ENCODE peak calls at places on chromosomes 12 and 14, in seven cellular contexts. One of them, this sample, is unnamed.

GRCh38 chr12:99915251-99916082 is 69.3 kb downstream of the ANKS1B start:
- DNase-seq in CD8-positive, alpha-beta T cell: no peak
- DNase-seq in nephron progenitor cell: no peak
- DNase-seq in breast epithelium: no peak
- DNase-seq in transverse colon: no peak
- DNase-seq in CD4-positive, alpha-beta T cell: no peak
- DNase-seq in HCT116: no peak
- DNase-seq in this sample: no peak

GRCh38 chr12:65666876-65667275 is 157.4 kb upstream of the HMGA2 start:
- DNase-seq in CD8-positive, alpha-beta T cell: no peak
- DNase-seq in transverse colon: no peak
- DNase-seq in nephron progenitor cell: no peak
- DNase-seq in HCT116: no peak
- DNase-seq in breast epithelium: no peak
- DNase-seq in CD4-positive, alpha-beta T cell: no peak
- DNase-seq in this sample: no peak

GRCh38 chr12:27911397-27911796 is 61.1 kb downstream of the PTHLH start:
- DNase-seq in CD8-positive, alpha-beta T cell: no peak
- DNase-seq in breast epithelium: no peak
- DNase-seq in HCT116: no peak
- DNase-seq in CD4-positive, alpha-beta T cell: no peak
- DNase-seq in nephron progenitor cell: no peak
- DNase-seq in transverse colon: no peak
- DNase-seq in this sample: no peak

GRCh38 chr14:74698471-74698870 is 14.4 kb downstream of the AREL1 start:
- DNase-seq in HCT116: no peak
- DNase-seq in breast epithelium: no peak
- DNase-seq in CD4-positive, alpha-beta T cell: no peak
- DNase-seq in nephron progenitor cell: no peak
- DNase-seq in CD8-positive, alpha-beta T cell: no peak
- DNase-seq in transverse colon: no peak
- DNase-seq in this sample: no peak

GRCh38 chr14:55098561-55098898 is 30.5 kb upstream of the LGALS3 start:
- DNase-seq in transverse colon: no peak
- DNase-seq in CD8-positive, alpha-beta T cell: no peak
- DNase-seq in HCT116: no peak
- DNase-seq in breast epithelium: no peak
- DNase-seq in CD4-positive, alpha-beta T cell: no peak
- DNase-seq in nephron progenitor cell: no peak
- DNase-seq in this sample: no peak

GRCh38 chr12:76586764-76587395 is 27.3 kb upstream of the OSBPL8 start:
- DNase-seq in transverse colon: peak
- DNase-seq in CD8-positive, alpha-beta T cell: peak
- DNase-seq in HCT116: peak
- DNase-seq in breast epithelium: no peak
- DNase-seq in nephron progenitor cell: peak
- DNase-seq in CD4-positive, alpha-beta T cell: peak
- DNase-seq in this sample: no peak

GRCh38 chr14:53850714-53851296 is 105.8 kb downstream of the BMP4 start:
- DNase-seq in HCT116: peak
- DNase-seq in transverse colon: no peak
- DNase-seq in CD4-positive, alpha-beta T cell: no peak
- DNase-seq in CD8-positive, alpha-beta T cell: no peak
- DNase-seq in breast epithelium: no peak
- DNase-seq in nephron progenitor cell: no peak
- DNase-seq in this sample: no peak

GRCh38 chr14:69657961-69658360 is 46.6 kb downstream of the SUSD6 start:
- DNase-seq in HCT116: no peak
- DNase-seq in nephron progenitor cell: peak
- DNase-seq in CD8-positive, alpha-beta T cell: no peak
- DNase-seq in transverse colon: peak
- DNase-seq in CD4-positive, alpha-beta T cell: no peak
- DNase-seq in breast epithelium: peak
- DNase-seq in this sample: no peak

GRCh38 chr12:106760184-106760531 is 14.3 kb upstream of the RIC8B start:
- DNase-seq in HCT116: no peak
- DNase-seq in nephron progenitor cell: no peak
- DNase-seq in transverse colon: peak
- DNase-seq in CD4-positive, alpha-beta T cell: no peak
- DNase-seq in breast epithelium: no peak
- DNase-seq in CD8-positive, alpha-beta T cell: no peak
- DNase-seq in this sample: no peak

GRCh38 chr14:38828183-38828877 is 274.7 kb downstream of the SEC23A start:
- DNase-seq in nephron progenitor cell: no peak
- DNase-seq in CD8-positive, alpha-beta T cell: no peak
- DNase-seq in breast epithelium: no peak
- DNase-seq in HCT116: no peak
- DNase-seq in CD4-positive, alpha-beta T cell: no peak
- DNase-seq in transverse colon: no peak
- DNase-seq in this sample: no peak

GRCh38 chr12:115941362-115941761 is 336.1 kb downstream of the MED13L start:
- DNase-seq in breast epithelium: no peak
- DNase-seq in nephron progenitor cell: no peak
- DNase-seq in HCT116: no peak
- DNase-seq in CD8-positive, alpha-beta T cell: no peak
- DNase-seq in CD4-positive, alpha-beta T cell: no peak
- DNase-seq in transverse colon: no peak
- DNase-seq in this sample: no peak

GRCh38 chr12:108055135-108055534 is 74.0 kb upstream of the WSCD2 start:
- DNase-seq in HCT116: no peak
- DNase-seq in breast epithelium: no peak
- DNase-seq in CD4-positive, alpha-beta T cell: no peak
- DNase-seq in nephron progenitor cell: no peak
- DNase-seq in CD8-positive, alpha-beta T cell: no peak
- DNase-seq in transverse colon: no peak
- DNase-seq in this sample: no peak

GRCh38 chr12:128970941-128971340 is 117.7 kb downstream of the GLT1D1 start:
- DNase-seq in CD8-positive, alpha-beta T cell: no peak
- DNase-seq in nephron progenitor cell: no peak
- DNase-seq in transverse colon: no peak
- DNase-seq in HCT116: no peak
- DNase-seq in CD4-positive, alpha-beta T cell: no peak
- DNase-seq in breast epithelium: no peak
- DNase-seq in this sample: no peak

GRCh38 chr12:13164271-13164670 is 32.3 kb upstream of the EMP1 start:
- DNase-seq in HCT116: no peak
- DNase-seq in transverse colon: no peak
- DNase-seq in nephron progenitor cell: no peak
- DNase-seq in breast epithelium: no peak
- DNase-seq in CD4-positive, alpha-beta T cell: no peak
- DNase-seq in CD8-positive, alpha-beta T cell: no peak
- DNase-seq in this sample: no peak

GRCh38 chr12:25236190-25236589 is 14.5 kb downstream of the KRAS start:
- DNase-seq in CD4-positive, alpha-beta T cell: no peak
- DNase-seq in transverse colon: no peak
- DNase-seq in nephron progenitor cell: no peak
- DNase-seq in breast epithelium: no peak
- DNase-seq in HCT116: no peak
- DNase-seq in CD8-positive, alpha-beta T cell: no peak
- DNase-seq in this sample: no peak

GRCh38 chr12:128971802-128972201 is 118.5 kb downstream of the GLT1D1 start:
- DNase-seq in breast epithelium: no peak
- DNase-seq in nephron progenitor cell: no peak
- DNase-seq in transverse colon: no peak
- DNase-seq in HCT116: no peak
- DNase-seq in CD8-positive, alpha-beta T cell: no peak
- DNase-seq in CD4-positive, alpha-beta T cell: no peak
- DNase-seq in this sample: no peak

GRCh38 chr14:34356267-34356660 is 105.8 kb downstream of the SPTSSA start:
- DNase-seq in nephron progenitor cell: no peak
- DNase-seq in CD8-positive, alpha-beta T cell: no peak
- DNase-seq in transverse colon: no peak
- DNase-seq in breast epithelium: no peak
- DNase-seq in CD4-positive, alpha-beta T cell: no peak
- DNase-seq in HCT116: no peak
- DNase-seq in this sample: no peak

DNA sequence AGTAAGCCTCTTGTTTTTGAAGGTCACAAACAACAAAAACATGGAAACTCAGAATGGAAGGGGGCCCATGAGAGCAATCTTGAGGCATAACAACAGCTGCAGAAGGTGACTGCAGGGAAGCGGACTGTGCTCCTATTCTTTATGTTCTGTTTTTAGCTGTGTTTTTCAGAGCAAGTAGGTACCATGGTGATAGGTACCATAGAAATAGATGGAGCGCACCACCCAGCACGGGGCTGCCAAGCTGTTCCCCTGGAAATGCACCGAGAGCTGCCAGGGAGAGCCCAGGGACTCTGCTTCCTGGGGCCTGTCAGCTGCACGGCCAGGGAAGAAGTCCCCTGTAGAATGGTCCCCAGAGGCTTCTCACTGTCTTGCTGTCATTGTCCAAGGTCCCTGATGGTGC is 32.8 kb downstream of the DGLUCY start:
- DNase-seq in CD8-positive, alpha-beta T cell: no peak
- DNase-seq in HCT116: no peak
- DNase-seq in CD4-positive, alpha-beta T cell: no peak
- DNase-seq in transverse colon: no peak
- DNase-seq in nephron progenitor cell: no peak
- DNase-seq in breast epithelium: no peak
- DNase-seq in this sample: no peak
- TF ChIP-seq CTCF in CD8-positive, alpha-beta T cell: no peak
- TF ChIP-seq CTCF in HCT116: no peak
- TF ChIP-seq CTCF in CD4-positive, alpha-beta T cell: no peak
- TF ChIP-seq CTCF in transverse colon: no peak
- TF ChIP-seq CTCF in nephron progenitor cell: no peak
- TF ChIP-seq CTCF in breast epithelium: no peak
- TF ChIP-seq CTCF in this sample: no peak

DNA sequence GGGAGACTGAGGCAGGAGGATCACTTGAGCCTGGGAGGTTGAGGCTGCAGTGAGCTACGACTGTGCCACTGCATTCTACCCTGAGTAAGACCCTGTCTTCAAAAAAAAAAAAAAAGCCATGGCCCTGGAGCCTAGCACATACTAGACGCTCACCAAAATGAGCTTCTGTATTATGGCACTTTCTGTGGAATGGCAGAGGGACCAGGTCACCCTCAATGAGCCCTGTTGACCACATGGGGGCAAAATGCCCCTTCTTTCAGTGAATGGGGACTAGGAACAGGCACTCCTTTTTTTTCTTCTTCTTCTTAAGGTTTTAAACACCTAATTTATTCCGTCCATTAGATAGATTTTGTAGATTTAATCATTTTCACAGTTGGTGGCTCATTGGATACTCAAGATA is 50.5 kb downstream of the FAM222A start:
- DNase-seq in breast epithelium: no peak
- DNase-seq in transverse colon: no peak
- DNase-seq in CD4-positive, alpha-beta T cell: no peak
- DNase-seq in HCT116: no peak
- DNase-seq in CD8-positive, alpha-beta T cell: no peak
- DNase-seq in nephron progenitor cell: peak
- DNase-seq in this sample: peak
- TF ChIP-seq CTCF in breast epithelium: no peak
- TF ChIP-seq CTCF in transverse colon: no peak
- TF ChIP-seq CTCF in CD4-positive, alpha-beta T cell: no peak
- TF ChIP-seq CTCF in HCT116: peak
- TF ChIP-seq CTCF in CD8-positive, alpha-beta T cell: no peak
- TF ChIP-seq CTCF in nephron progenitor cell: peak
- TF ChIP-seq CTCF in this sample: peak

DNA sequence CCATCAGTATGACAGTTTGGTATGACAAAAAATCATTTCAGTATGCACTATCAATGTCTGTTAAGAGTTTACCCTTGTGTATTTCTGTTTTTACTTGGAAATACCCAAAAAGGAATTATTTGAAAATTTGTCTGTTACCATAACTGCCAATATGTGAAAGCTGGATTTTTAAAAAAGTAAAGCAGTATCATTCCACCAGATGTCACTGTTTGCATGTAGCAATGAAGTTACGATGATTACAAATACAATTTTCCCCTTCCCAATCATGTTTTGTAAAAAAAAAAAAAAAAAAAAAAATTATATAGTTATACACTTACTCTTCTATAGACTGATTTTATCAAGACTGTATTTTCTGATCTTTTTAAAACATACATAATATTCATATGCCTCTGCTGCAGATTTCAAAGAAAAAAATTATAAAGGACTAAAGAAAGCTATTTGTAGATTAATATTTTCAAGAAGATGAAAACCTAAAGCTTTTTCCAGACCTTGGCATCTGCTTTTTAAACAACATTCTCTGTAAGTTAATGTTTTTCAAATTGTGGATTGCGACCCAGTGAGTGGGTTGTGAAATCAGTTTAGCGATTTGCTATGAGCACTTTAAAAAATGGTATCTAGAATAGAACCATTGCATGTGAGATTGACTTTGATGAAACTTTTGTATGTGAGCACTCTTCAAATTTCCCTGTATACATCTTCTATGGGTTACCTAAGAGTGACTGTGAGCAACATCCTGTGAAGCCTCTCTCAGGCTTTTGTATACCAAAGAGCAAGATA is 114.2 kb downstream of the TTC6 start:
- DNase-seq in breast epithelium: no peak
- DNase-seq in nephron progenitor cell: no peak
- DNase-seq in CD4-positive, alpha-beta T cell: no peak
- DNase-seq in HCT116: peak
- DNase-seq in transverse colon: no peak
- DNase-seq in CD8-positive, alpha-beta T cell: no peak
- DNase-seq in this sample: no peak
- TF ChIP-seq CTCF in breast epithelium: no peak
- TF ChIP-seq CTCF in nephron progenitor cell: peak
- TF ChIP-seq CTCF in CD4-positive, alpha-beta T cell: no peak
- TF ChIP-seq CTCF in HCT116: peak
- TF ChIP-seq CTCF in transverse colon: peak
- TF ChIP-seq CTCF in CD8-positive, alpha-beta T cell: no peak
- TF ChIP-seq CTCF in this sample: peak

GRCh38 chr12:52912711-52913423 is 8.0 kb upstream of the KRT8 start:
- DNase-seq in CD8-positive, alpha-beta T cell: no peak
- DNase-seq in HCT116: no peak
- DNase-seq in CD4-positive, alpha-beta T cell: no peak
- DNase-seq in transverse colon: peak
- DNase-seq in breast epithelium: no peak
- DNase-seq in nephron progenitor cell: no peak
- DNase-seq in this sample: no peak

GRCh38 chr12:52907092-52907810 is 2.4 kb upstream of the KRT8 start:
- DNase-seq in nephron progenitor cell: no peak
- DNase-seq in CD8-positive, alpha-beta T cell: no peak
- DNase-seq in HCT116: no peak
- DNase-seq in transverse colon: peak
- DNase-seq in CD4-positive, alpha-beta T cell: no peak
- DNase-seq in breast epithelium: peak
- DNase-seq in this sample: no peak

GRCh38 chr12:52910248-52910883 is 5.5 kb upstream of the KRT8 start:
- DNase-seq in breast epithelium: no peak
- DNase-seq in HCT116: no peak
- DNase-seq in CD4-positive, alpha-beta T cell: no peak
- DNase-seq in CD8-positive, alpha-beta T cell: no peak
- DNase-seq in nephron progenitor cell: no peak
- DNase-seq in transverse colon: no peak
- DNase-seq in this sample: no peak

GRCh38 chr12:52909256-52909655 is 4.4 kb upstream of the KRT8 start:
- DNase-seq in nephron progenitor cell: no peak
- DNase-seq in HCT116: no peak
- DNase-seq in breast epithelium: no peak
- DNase-seq in transverse colon: no peak
- DNase-seq in CD8-positive, alpha-beta T cell: no peak
- DNase-seq in CD4-positive, alpha-beta T cell: no peak
- DNase-seq in this sample: no peak

DNA sequence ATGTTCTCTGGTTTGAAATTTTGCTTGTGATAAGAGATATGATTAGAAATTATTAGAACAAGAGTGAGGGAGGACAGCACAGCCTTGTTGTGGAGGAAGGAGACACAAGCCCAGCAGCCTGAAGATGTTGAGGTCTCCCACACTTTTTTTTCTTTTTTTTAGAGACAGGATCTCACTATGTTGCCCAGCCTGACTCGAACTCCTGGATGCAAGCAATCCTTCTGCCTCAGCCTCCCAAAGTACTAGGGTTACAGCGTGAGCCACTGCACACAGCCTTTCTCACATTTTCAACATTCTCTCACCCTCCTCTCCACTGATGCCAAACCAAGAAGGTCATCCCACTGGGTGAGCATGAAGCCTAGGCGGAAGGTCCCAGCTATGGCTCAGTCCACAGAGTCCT is 4.9 kb upstream of the KRT8 start:
- DNase-seq in breast epithelium: no peak
- DNase-seq in nephron progenitor cell: no peak
- DNase-seq in HCT116: no peak
- DNase-seq in transverse colon: no peak
- DNase-seq in CD4-positive, alpha-beta T cell: no peak
- DNase-seq in CD8-positive, alpha-beta T cell: no peak
- DNase-seq in this sample: no peak
- TF ChIP-seq CTCF in breast epithelium: no peak
- TF ChIP-seq CTCF in nephron progenitor cell: no peak
- TF ChIP-seq CTCF in HCT116: no peak
- TF ChIP-seq CTCF in transverse colon: no peak
- TF ChIP-seq CTCF in CD4-positive, alpha-beta T cell: no peak
- TF ChIP-seq CTCF in CD8-positive, alpha-beta T cell: no peak
- TF ChIP-seq CTCF in this sample: no peak

This sample was measured in type B pancreatic cell.